ENCODE peak calls at places on chromosomes 5 and 9, in seven cellular contexts. S is SK-N-SH, E is A549, K is tibial nerve, P is upper lobe of left lung, H is esophagus muscularis mucosa, V is GM12878. T is an unnamed sample.

GRCh38 chr9:133701321-133701980 is 36.7 kb downstream of the SARDH start:
- DNase-seq in K (no peak), S (no peak), E (no peak), H (no peak), P (peak), V (no peak), T (no peak)

GRCh38 chr5:59810041-59810440 is 83.5 kb downstream of the PDE4D start:
- DNase-seq in V (no peak), H (no peak), K (peak), P (no peak), E (peak), S (peak), T (peak)

GRCh38 chr5:154276932-154277331 is 86.4 kb downstream of the GALNT10 start:
- DNase-seq in S (no peak), P (no peak), V (no peak), H (peak), K (peak), E (peak), T (peak)

GRCh38 chr9:130451509-130452388 is 7.0 kb downstream of the ASS1 start:
- DNase-seq in P (peak), K (peak), H (no peak), E (peak), S (peak), V (no peak), T (peak)

GRCh38 chr9:110064721-110065252 is 143.2 kb downstream of the C9orf152 start:
- DNase-seq in P (no peak), S (no peak), H (no peak), K (no peak), E (no peak), V (no peak), T (no peak)

GRCh38 chr5:81687292-81687691 is 63.6 kb downstream of the SSBP2 start:
- DNase-seq in K (no peak), S (no peak), V (no peak), E (no peak), H (no peak), P (no peak), T (no peak)

GRCh38 chr9:6484210-6484609 is 71.2 kb downstream of the UHRF2 start:
- DNase-seq in K (no peak), V (no peak), E (no peak), P (no peak), S (no peak), H (no peak), T (no peak)

GRCh38 chr5:53963958-53964357 is 346.4 kb downstream of the ARL15 start:
- DNase-seq in K (no peak), V (no peak), H (no peak), E (peak), S (no peak), P (no peak), T (no peak)

GRCh38 chr5:127184841-127185240 is 105.8 kb upstream of the MEGF10 start:
- DNase-seq in P (no peak), H (no peak), S (no peak), E (no peak), V (no peak), K (no peak), T (no peak)

GRCh38 chr9:110744753-110745522 is 76.3 kb downstream of the MUSK start:
- DNase-seq in S (no peak), V (no peak), K (peak), P (no peak), H (no peak), E (peak), T (no peak)

GRCh38 chr5:17216176-17216973 is 1.1 kb upstream of the BASP1 start:
- DNase-seq in V (peak), S (peak), H (no peak), K (peak), E (peak), P (peak), T (peak)

GRCh38 chr5:64869419-64869818 is 100.7 kb downstream of the CWC27 start:
- DNase-seq in E (peak), P (no peak), K (no peak), S (no peak), H (no peak), V (no peak), T (no peak)

GRCh38 chr5:107247427-107247826 is 423.3 kb downstream of the EFNA5 start:
- DNase-seq in P (no peak), V (no peak), S (no peak), H (no peak), E (no peak), K (no peak), T (no peak)

GRCh38 chr5:120304653-120305052 is 159.4 kb upstream of the PRR16 start:
- DNase-seq in K (no peak), H (no peak), V (no peak), E (no peak), S (no peak), P (no peak), T (no peak)

GRCh38 chr5:140150201-140150600 is 24.5 kb downstream of the IGIP start:
- DNase-seq in H (no peak), E (no peak), K (no peak), V (no peak), S (no peak), P (no peak), T (no peak)

GRCh38 chr5:142426129-142426641 is 101.4 kb upstream of the SPRY4 start:
- DNase-seq in P (no peak), E (no peak), V (no peak), S (no peak), K (no peak), H (no peak), T (peak)

GRCh38 chr5:150513375-150514309 is 5.7 kb downstream of the NDST1 start:
- DNase-seq in H (no peak), P (no peak), K (no peak), E (peak), S (peak), V (no peak), T (no peak)

GRCh38 chr5:143600396-143601075 is 197.1 kb upstream of the NR3C1 start:
- DNase-seq in S (no peak), H (peak), E (no peak), P (no peak), V (no peak), K (no peak), T (no peak)

GRCh38 chr5:81924467-81924866 is 47.4 kb upstream of the ATG10 start:
- DNase-seq in S (no peak), K (no peak), P (no peak), H (no peak), E (no peak), V (no peak), T (no peak)

GRCh38 chr9:135791431-135792267 is 89.7 kb downstream of the KCNT1 start:
- DNase-seq in P (peak), S (no peak), H (no peak), V (no peak), E (no peak), K (no peak), T (no peak)

GRCh38 chr5:30765227-30765626 is 428.3 kb upstream of the CDH6 start:
- DNase-seq in P (no peak), E (no peak), V (no peak), S (no peak), H (no peak), K (no peak), T (no peak)

GRCh38 chr9:28942941-28943340 is 1369.7 kb upstream of the C9orf72 start:
- DNase-seq in S (no peak), P (no peak), E (no peak), H (no peak), V (no peak), K (no peak), T (no peak)

GRCh38 chr5:121350493-121350892 is 501.2 kb upstream of the FTMT start:
- DNase-seq in S (no peak), H (no peak), P (no peak), V (no peak), E (no peak), K (no peak), T (no peak)

GRCh38 chr5:28896949-28897348 is 1858.6 kb upstream of the CDH9 start:
- DNase-seq in V (no peak), S (no peak), P (no peak), E (peak), K (no peak), H (no peak), T (no peak)

GRCh38 chr5:53261245-53261644 is 151.7 kb upstream of the MOCS2 start:
- DNase-seq in E (no peak), S (no peak), H (no peak), P (no peak), V (no peak), K (no peak), T (no peak)

GRCh38 chr9:37667706-37668672 is 17.2 kb downstream of the FRMPD1 start:
- DNase-seq in S (no peak), E (no peak), V (no peak), K (no peak), H (no peak), P (no peak), T (no peak)

GRCh38 chr9:35658144-35658893 is at the start of gene CCDC107:
- DNase-seq in V (no peak), S (peak), E (peak), H (no peak), P (peak), K (peak), T (peak)

GRCh38 chr5:106019271-106019670 is 1651.5 kb downstream of the EFNA5 start:
- DNase-seq in E (no peak), V (no peak), K (no peak), P (no peak), H (no peak), S (no peak), T (no peak)

GRCh38 chr5:120062515-120062917 is 401.6 kb upstream of the PRR16 start:
- DNase-seq in K (no peak), P (no peak), V (no peak), S (no peak), E (no peak), H (no peak), T (no peak)

GRCh38 chr9:96009690-96010477 is 134.4 kb downstream of the ERCC6L2 start:
- DNase-seq in E (no peak), V (no peak), H (no peak), P (no peak), K (no peak), S (no peak), T (peak)

GRCh38 chr9:91753711-91754110 is 196.3 kb downstream of the ROR2 start:
- DNase-seq in P (no peak), H (no peak), K (no peak), E (no peak), V (no peak), S (no peak), T (no peak)

GRCh38 chr5:39140558-39141168 is 66.5 kb upstream of the RICTOR start:
- DNase-seq in E (no peak), S (no peak), V (no peak), H (no peak), K (no peak), P (no peak), T (no peak)

GRCh38 chr9:123807241-123807640 is 122.7 kb downstream of the DENND1A start:
- DNase-seq in H (no peak), E (no peak), V (no peak), K (no peak), S (no peak), P (no peak), T (no peak)

GRCh38 chr5:89303033-89303480 is 420.1 kb upstream of the MEF2C start:
- DNase-seq in S (no peak), K (no peak), V (peak), H (no peak), E (no peak), P (no peak), T (no peak)

GRCh38 chr5:179312557-179313235 is 32.6 kb downstream of the ADAMTS2 start:
- DNase-seq in S (no peak), K (no peak), H (no peak), E (no peak), P (peak), V (no peak), T (no peak)

GRCh38 chr5:157303023-157303422 is 37.1 kb downstream of the CYFIP2 start:
- DNase-seq in E (no peak), K (no peak), H (no peak), V (no peak), P (no peak), S (no peak), T (no peak)

DNA sequence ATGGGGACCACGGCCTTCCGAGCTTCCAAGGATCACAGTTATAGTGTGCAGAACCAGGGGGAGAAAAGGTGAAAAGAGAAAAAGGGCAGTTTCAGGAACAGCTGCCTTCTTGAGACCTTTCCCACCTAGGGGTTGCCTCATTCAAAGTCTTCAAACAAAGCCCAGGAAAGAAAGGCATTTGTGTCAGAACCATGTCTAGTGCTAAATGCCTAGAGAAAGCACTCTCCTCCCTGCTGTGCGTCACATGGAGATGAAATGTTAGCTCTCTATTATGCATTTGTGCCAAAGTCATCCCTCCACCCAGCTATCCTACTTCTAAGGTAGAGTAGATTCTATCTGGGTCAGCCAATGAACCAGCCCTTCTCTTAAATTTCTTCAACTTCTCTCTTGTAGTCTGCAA is 1037.3 kb upstream of the WWC1 start:
- DNase-seq in H (no peak), P (no peak), V (no peak), K (no peak), S (no peak), E (no peak), T (no peak)
- TF ChIP-seq EP300 in H (no peak), P (no peak), V (no peak), K (no peak), S (no peak), E (no peak), T (no peak)

DNA sequence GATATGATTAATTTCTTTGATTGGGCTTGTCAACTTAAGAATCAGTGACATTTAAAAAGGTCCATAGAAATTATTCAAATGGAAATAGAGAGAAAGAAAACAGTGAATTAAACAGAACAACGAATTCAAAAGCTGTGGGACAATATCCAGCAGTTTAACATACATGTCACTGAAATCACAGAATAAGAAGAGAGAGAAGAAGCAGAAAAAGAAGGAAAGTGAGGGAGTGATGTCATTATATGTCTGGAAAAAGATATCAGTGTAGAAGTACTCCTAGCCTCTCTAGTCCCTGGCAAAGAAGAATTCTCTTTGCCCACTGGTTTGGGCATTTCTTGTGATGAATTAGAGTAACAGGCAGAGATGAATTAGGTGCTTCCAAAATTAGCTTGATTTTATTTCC is 109.2 kb upstream of the ABCA1 start:
- DNase-seq in V (no peak), P (no peak), H (no peak), K (no peak), S (no peak), E (no peak), T (no peak)
- TF ChIP-seq EP300 in V (no peak), P (no peak), H (no peak), K (no peak), S (no peak), E (no peak), T (no peak)

GRCh38 chr9:115036691-115037090 is 81.3 kb downstream of the TNC start:
- DNase-seq in K (no peak), V (no peak), H (no peak), P (no peak), E (no peak), S (no peak), T (no peak)

GRCh38 chr9:115038138-115038537 is 79.8 kb downstream of the TNC start:
- DNase-seq in P (no peak), S (no peak), E (no peak), H (no peak), K (no peak), V (no peak), T (no peak)

GRCh38 chr9:115033800-115034199 is 84.2 kb downstream of the TNC start:
- DNase-seq in E (no peak), S (no peak), V (no peak), K (no peak), H (no peak), P (no peak), T (no peak)

GRCh38 chr9:115034801-115035200 is 83.2 kb downstream of the TNC start:
- DNase-seq in P (no peak), K (no peak), S (no peak), E (no peak), V (no peak), H (no peak), T (no peak)

GRCh38 chr9:115035872-115036612 is 81.9 kb downstream of the TNC start:
- DNase-seq in V (peak), P (no peak), H (no peak), E (no peak), K (peak), S (no peak), T (no peak)
- TF ChIP-seq EP300 in V (peak), P (no peak), H (no peak), E (no peak), K (no peak), S (no peak), T (peak)

GRCh38 chr5:57173318-57174127 is at the start of gene GPBP1:
- DNase-seq in V (peak), K (peak), H (peak), P (peak), E (peak), S (peak), T (peak)
- TF ChIP-seq EP300 in V (peak), K (peak), H (peak), P (no peak), E (no peak), S (peak), T (peak)

GRCh38 chr5:94240616-94241287 is 377.7 kb downstream of the KIAA0825 start:
- DNase-seq in H (no peak), P (no peak), K (peak), V (no peak), S (peak), E (no peak), T (no peak)
- TF ChIP-seq EP300 in H (no peak), P (no peak), K (no peak), V (no peak), S (peak), E (no peak), T (no peak)